ENCODE peak calls at places on chromosomes 4 and X, in four cellular contexts. D is HepG2, N is dorsolateral prefrontal cortex, W is heart left ventricle. P is an unnamed sample.

GRCh38 chr4:182206266-182206665 is 36.9 kb upstream of the TENM3 start:
- DNase-seq in D (no peak), N (no peak), W (no peak), P (no peak)

GRCh38 chrX:16664059-16664458 is 14.1 kb downstream of the S100G start:
- DNase-seq in D (no peak), N (no peak), W (no peak), P (peak; percentile 60)

GRCh38 chrX:13419276-13419675 is 99.4 kb upstream of the ATXN3L start:
- DNase-seq in D (no peak), N (no peak), W (no peak), P (no peak)

GRCh38 chrX:100995469-100995868 is 26.0 kb downstream of the ARL13A start:
- DNase-seq in D (peak; percentile 4), N (peak; percentile 28), W (no peak), P (peak; percentile 41)

GRCh38 chr4:129223955-129224354 is 128.0 kb downstream of the C4orf33 start:
- DNase-seq in D (no peak), N (no peak), W (no peak), P (no peak)

GRCh38 chr4:188109157-188109755 is at the start of gene TRIML2:
- DNase-seq in D (no peak), N (no peak), W (no peak), P (peak; percentile 37)

GRCh38 chr4:2798399-2799301 is 5.8 kb downstream of the SH3BP2 start:
- DNase-seq in D (no peak), N (no peak), W (peak; percentile 82), P (no peak)

GRCh38 chrX:26952213-26952612 is 510.9 kb downstream of the PPP4R3C start:
- DNase-seq in D (no peak), N (no peak), W (no peak), P (no peak)

GRCh38 chr4:39256436-39256835 is 74.1 kb downstream of the WDR19 start:
- DNase-seq in D (no peak), N (no peak), W (no peak), P (no peak)

GRCh38 chr4:131488772-131489171 is 1660.3 kb upstream of the PCDH10 start:
- DNase-seq in D (no peak), N (no peak), W (no peak), P (no peak)

GRCh38 chrX:619812-620493 is 10.6 kb upstream of the SHOX start:
- DNase-seq in D (no peak), N (no peak), W (no peak), P (no peak)

GRCh38 chrX:134172588-134173259 is 64.3 kb upstream of the CCDC160 start:
- DNase-seq in D (no peak), N (no peak), W (peak; percentile 25), P (no peak)

GRCh38 chrX:17030580-17031285 is 84.3 kb downstream of the REPS2 start:
- DNase-seq in D (no peak), N (no peak), W (no peak), P (no peak)

GRCh38 chrX:149074429-149074828 is 430.7 kb downstream of the IDS start:
- DNase-seq in D (no peak), N (no peak), W (peak; percentile 48), P (no peak)

GRCh38 chr4:13484749-13485345 is 707 bp upstream of the RAB28 start:
- DNase-seq in D (peak; percentile 7), N (no peak), W (no peak), P (peak; percentile 16)

GRCh38 chr4:174996079-174996478 is 77.9 kb downstream of the ADAM29 start:
- DNase-seq in D (no peak), N (no peak), W (no peak), P (no peak)

DNA sequence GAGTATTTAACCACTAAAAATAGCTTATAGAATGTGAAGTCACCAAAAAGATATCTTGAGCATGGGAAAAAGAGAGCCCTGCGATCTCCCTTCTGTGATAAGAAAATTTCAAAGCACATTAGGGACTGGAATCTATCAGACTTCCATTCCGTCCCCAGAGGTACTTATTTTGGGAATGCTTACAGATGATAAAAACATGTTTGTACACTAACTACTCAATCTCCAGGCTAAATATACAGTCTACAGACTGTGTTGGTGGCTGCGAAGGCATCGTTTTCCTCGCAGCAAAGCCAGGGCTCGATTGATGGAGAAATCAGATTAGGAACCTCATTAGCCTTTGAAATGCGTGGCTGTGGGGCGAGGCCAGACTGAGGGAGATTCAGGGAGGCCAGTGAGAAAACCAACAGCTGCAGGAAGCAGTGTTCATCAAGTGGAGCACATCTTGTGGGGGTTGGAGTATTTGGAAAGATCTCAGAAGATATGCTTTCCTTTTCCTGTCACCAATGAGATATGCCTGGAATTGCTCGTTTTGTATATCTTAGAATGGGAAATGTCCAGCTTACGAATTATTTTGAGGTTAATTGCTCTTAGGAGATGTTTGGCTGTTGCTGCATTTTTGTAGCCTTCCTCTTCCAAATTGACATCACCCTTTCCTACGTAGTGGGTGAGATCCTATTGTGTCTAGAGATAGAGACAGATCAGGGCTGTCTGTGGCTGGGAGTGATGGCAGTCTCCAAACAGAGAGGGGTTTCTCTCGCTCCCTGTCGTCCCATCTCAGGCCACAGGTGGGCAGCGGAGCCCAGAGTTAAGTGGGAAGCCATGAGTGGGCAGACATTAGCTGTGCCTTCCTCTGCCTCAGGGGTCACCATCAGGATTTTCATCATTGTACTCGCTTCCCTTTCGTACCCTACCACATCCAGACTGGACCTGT is 225.0 kb upstream of the FAT1 start:
- DNase-seq in D (no peak), N (no peak), W (peak; percentile 38), P (peak; percentile 25)
- TF ChIP-seq CTCF in D (peak; percentile 65), N (no peak), W (peak; percentile 21), P (peak; percentile 55)

GRCh38 chr4:110621328-110621812 is 1.5 kb downstream of the PITX2 start:
- DNase-seq in D (no peak), N (no peak), W (no peak), P (no peak)

GRCh38 chr4:110620352-110621327 is 2.2 kb downstream of the PITX2 start:
- DNase-seq in D (no peak), N (no peak), W (no peak), P (peak; percentile 45)

GRCh38 chr4:110622841-110623709 is at the start of gene PITX2:
- DNase-seq in D (no peak), N (no peak), W (peak; percentile 77), P (no peak)

GRCh38 chr4:110623710-110624015 is 786 bp upstream of the PITX2 start:
- DNase-seq in D (no peak), N (no peak), W (no peak), P (no peak)

GRCh38 chr4:110621839-110622751 is 782 bp downstream of the PITX2 start:
- DNase-seq in D (no peak), N (no peak), W (no peak), P (no peak)
- H3K27me3 ChIP-seq in D (peaks cover 57% of the 10 kb centered on the region), N (peaks cover 100% of the 10 kb centered on the region), W (peaks cover 90% of the 10 kb centered on the region), P (peaks cover 63% of the 10 kb centered on the region)

GRCh38 chr4:165328708-165329107 is 1.2 kb downstream of the MSMO1 start:
- DNase-seq in D (peak; percentile 64), N (no peak), W (no peak), P (no peak)
- H3K27ac ChIP-seq in D (peak overlapping the region; percentile 93), N (peak overlapping the region; percentile 14), W (no peak overlapping the region), P (no peak overlapping the region)

GRCh38 chrX:124086411-124086810 is 124.9 kb downstream of the STAG2 start:
- DNase-seq in D (no peak), N (no peak), W (no peak), P (no peak)

GRCh38 chrX:124087000-124087746 is 125.7 kb downstream of the STAG2 start:
- DNase-seq in D (no peak), N (no peak), W (no peak), P (no peak)

GRCh38 chrX:124085063-124085462 is 123.6 kb downstream of the STAG2 start:
- DNase-seq in D (no peak), N (no peak), W (no peak), P (no peak)
- TF ChIP-seq CTCF in D (no peak), N (no peak), W (no peak), P (no peak)

DNA sequence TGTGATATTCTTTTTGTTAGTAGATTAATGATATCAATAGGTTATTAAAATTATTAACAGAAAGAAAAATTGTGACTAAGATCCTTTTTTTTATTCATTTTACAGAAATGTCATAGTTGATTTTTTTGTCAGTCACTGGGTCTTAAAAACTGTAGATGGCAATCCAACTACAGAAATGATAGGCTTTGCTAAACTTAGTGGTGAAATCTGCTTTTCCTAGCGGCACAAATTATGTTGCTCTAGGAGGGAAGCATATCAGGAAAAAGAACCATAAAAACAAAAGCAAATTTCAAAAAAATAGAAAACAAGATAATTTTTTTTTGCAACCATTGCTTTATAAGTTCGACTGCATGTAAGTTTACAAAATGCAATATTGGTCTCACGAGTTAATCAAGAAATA is 443.5 kb upstream of the IGFBP7 start:
- DNase-seq in D (no peak), N (no peak), W (no peak), P (no peak)
- H3K27me3 ChIP-seq in D (no peaks in the 10 kb centered on the region), N (no peaks in the 10 kb centered on the region), W (no peaks in the 10 kb centered on the region), P (peaks cover 3% of the 10 kb centered on the region)

GRCh38 chrX:41301438-41301824 is 32.5 kb upstream of the DDX3X start:
- DNase-seq in D (no peak), N (no peak), W (no peak), P (no peak)
- H3K27ac ChIP-seq in D (no peak overlapping the region), N (no peak overlapping the region), W (no peak overlapping the region), P (peak overlapping the region; percentile 37)

GRCh38 chr4:44629280-44629866 is 22.1 kb downstream of the YIPF7 start:
- DNase-seq in D (peak; percentile 41), N (peak; percentile 32), W (no peak), P (peak; percentile 81)

GRCh38 chr4:44632733-44633132 is 18.7 kb downstream of the YIPF7 start:
- DNase-seq in D (no peak), N (no peak), W (no peak), P (no peak)

GRCh38 chr4:44632089-44632488 is 19.3 kb downstream of the YIPF7 start:
- DNase-seq in D (no peak), N (no peak), W (no peak), P (peak; percentile 25)
- TF ChIP-seq CTCF in D (no peak), N (peak; percentile 37), W (no peak), P (peak; percentile 54)

GRCh38 chr4:1408418-1408817 is 2.2 kb upstream of the NKX1-1 start:
- DNase-seq in D (no peak), N (no peak), W (no peak), P (no peak)

GRCh38 chr4:1406946-1407656 is 859 bp upstream of the NKX1-1 start:
- DNase-seq in D (no peak), N (no peak), W (no peak), P (no peak)

GRCh38 chr4:1409079-1409805 is 3.0 kb upstream of the NKX1-1 start:
- DNase-seq in D (no peak), N (no peak), W (no peak), P (no peak)

GRCh38 chr4:1406416-1406945 is at the start of gene NKX1-1:
- DNase-seq in D (no peak), N (no peak), W (no peak), P (no peak)

GRCh38 chr4:1407657-1408333 is 1.6 kb upstream of the NKX1-1 start:
- DNase-seq in D (no peak), N (no peak), W (no peak), P (no peak)
- H3K27me3 ChIP-seq in D (no peaks in the 10 kb centered on the region), N (peaks cover 94% of the 10 kb centered on the region), W (peaks cover 80% of the 10 kb centered on the region), P (peaks cover under 1% of the 10 kb centered on the region)

GRCh38 chr4:124948976-124949597 is 236.6 kb upstream of the ANKRD50 start:
- DNase-seq in D (no peak), N (no peak), W (no peak), P (peak; percentile 39)
- H3K27ac ChIP-seq in D (no peak overlapping the region), N (no peak overlapping the region), W (no peak overlapping the region), P (peak overlapping the region; percentile 52)

GRCh38 chr4:47839259-47839658 is 1.4 kb upstream of the CORIN start:
- DNase-seq in D (no peak), N (no peak), W (no peak), P (no peak)
- TF ChIP-seq CTCF in D (no peak), N (peak; percentile 31), W (peak; percentile 50), P (peak; percentile 43)

P was measured in PC-3.